ENCODE peak calls at places on chromosomes 7 and 10, in four cellular contexts. D is neural progenitor cell, S is IMR-90, A is adipocyte. B is an unnamed sample. For H3K4me1, the result is how much of the 10 kb centered on the place peaks cover.

GRCh38 chr7:36775061-36775631 is 50.9 kb upstream of the AOAH start:
- DNase-seq in D (no peak), S (no peak), A (no peak), B (no peak)

GRCh38 chr10:116704926-116705325 is 37.4 kb downstream of the HSPA12A start:
- DNase-seq in D (no peak), S (no peak), A (no peak), B (no peak)

GRCh38 chr10:132461103-132461682 is 64.2 kb downstream of the PWWP2B start:
- DNase-seq in D (no peak), S (no peak), A (no peak), B (no peak)

GRCh38 chr10:100009283-100009792 is 409 bp downstream of the DNMBP start:
- DNase-seq in D (no peak), S (no peak), A (peak), B (peak)

GRCh38 chr7:20219446-20220292 is 2.5 kb upstream of the MACC1 start:
- DNase-seq in D (no peak), S (peak), A (peak), B (peak)

GRCh38 chr10:96586419-96587254 is at the start of gene TM9SF3:
- DNase-seq in D (peak), S (peak), A (peak), B (peak)

GRCh38 chr7:29328811-29329210 is 134.2 kb downstream of the CHN2 start:
- DNase-seq in D (no peak), S (no peak), A (peak), B (peak)

GRCh38 chr10:96638696-96639095 is 51.9 kb upstream of the TM9SF3 start:
- DNase-seq in D (no peak), S (no peak), A (no peak), B (no peak)

GRCh38 chr10:4270116-4270515 is 485.1 kb upstream of the KLF6 start:
- DNase-seq in D (no peak), S (peak), A (peak), B (peak)

GRCh38 chr10:45470098-45471012 is 96.3 kb downstream of the ALOX5 start:
- DNase-seq in D (no peak), S (peak), A (peak), B (peak)

GRCh38 chr7:82521906-82522445 is 78.4 kb upstream of the CACNA2D1 start:
- DNase-seq in D (no peak), S (no peak), A (peak), B (peak)

GRCh38 chr7:39746162-39746782 is 122.9 kb downstream of the RALA start:
- DNase-seq in D (peak), S (peak), A (peak), B (peak)

GRCh38 chr7:67484244-67484751 is 487.7 kb downstream of the TYW1 start:
- DNase-seq in D (peak), S (peak), A (peak), B (peak)
- H3K9ac ChIP-seq in D (no peak), S (no peak), A (peak), B (no peak)

DNA sequence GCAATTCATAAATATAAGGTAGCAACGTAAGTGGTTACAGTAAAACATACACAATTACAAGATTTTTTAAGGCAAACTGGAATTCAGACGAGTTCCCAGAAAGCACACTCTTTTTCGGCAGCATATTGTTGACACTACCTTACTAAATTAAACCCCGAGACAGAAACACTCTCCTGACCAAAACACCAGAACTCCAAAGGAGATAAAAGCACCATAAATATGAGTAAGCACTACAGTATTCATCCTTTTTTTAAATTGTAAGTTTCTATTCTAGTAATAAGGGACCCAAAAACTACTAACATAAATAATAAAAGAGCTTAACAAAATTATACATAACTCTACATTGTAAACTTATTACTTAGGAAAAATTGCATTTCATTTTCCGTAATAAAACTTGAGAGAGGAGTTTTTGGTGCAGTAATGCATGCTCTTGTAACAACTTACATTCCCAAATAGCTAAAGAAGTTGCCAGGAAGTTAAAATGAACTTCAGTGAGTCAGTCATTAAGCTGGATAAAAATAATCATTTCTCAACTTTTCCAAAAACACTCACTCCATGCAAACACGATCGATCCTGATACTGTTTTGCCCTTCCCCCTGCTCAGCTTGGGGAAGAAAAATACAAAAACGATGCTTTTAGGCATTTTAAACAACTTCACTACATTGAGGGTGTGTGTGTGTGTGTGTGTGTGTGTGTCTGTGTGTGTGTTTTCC is 2.0 kb downstream of the PIP4K2A start:
- DNase-seq in D (no peak), S (peak), A (peak), B (peak)
- H3K4me1 ChIP-seq in D (under half), S (under half), A (under half), B (under half)

GRCh38 chr7:73521636-73522080 is 435 bp downstream of the BAZ1B start:
- DNase-seq in D (no peak), S (peak), A (peak), B (peak)

GRCh38 chr7:73517241-73517995 is 4.7 kb downstream of the BAZ1B start:
- DNase-seq in D (no peak), S (no peak), A (no peak), B (no peak)

GRCh38 chr7:73520673-73521635 is 1.1 kb downstream of the BAZ1B start:
- DNase-seq in D (peak), S (peak), A (peak), B (peak)

GRCh38 chr7:73519867-73520672 is 2.0 kb downstream of the BAZ1B start:
- DNase-seq in D (peak), S (peak), A (peak), B (no peak)

DNA sequence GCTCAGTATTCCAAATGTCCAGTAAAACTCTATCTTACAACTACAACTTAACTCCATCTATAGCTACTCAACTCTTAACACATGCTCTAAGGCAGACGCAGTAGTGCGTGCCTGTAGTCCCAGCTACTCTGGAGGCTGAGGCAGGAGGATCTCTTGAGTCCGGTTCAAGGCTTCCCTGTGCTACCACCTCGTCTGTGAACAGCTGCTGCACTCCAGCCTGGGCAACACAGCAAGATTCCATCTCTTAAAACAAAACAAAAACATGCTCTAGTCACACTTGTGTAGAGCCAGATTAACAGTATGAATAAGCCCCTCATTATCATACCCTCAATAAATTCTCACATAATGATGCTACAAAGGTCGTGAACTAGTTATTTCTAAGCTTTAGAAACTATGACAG is 3.6 kb downstream of the BAZ1B start:
- DNase-seq in D (no peak), S (no peak), A (no peak), B (no peak)
- H3K9ac ChIP-seq in D (no peak), S (no peak), A (peak), B (no peak)

GRCh38 chr10:32960022-32960421 is 2.0 kb upstream of the ITGB1 start:
- DNase-seq in D (no peak), S (no peak), A (no peak), B (peak)

GRCh38 chr10:32956365-32957197 is 1.4 kb downstream of the ITGB1 start:
- DNase-seq in D (no peak), S (no peak), A (peak), B (no peak)

GRCh38 chr10:32958992-32959703 is 1.1 kb upstream of the ITGB1 start:
- DNase-seq in D (no peak), S (no peak), A (no peak), B (no peak)

GRCh38 chr10:32957341-32958084 is 517 bp downstream of the ITGB1 start:
- DNase-seq in D (peak), S (no peak), A (peak), B (no peak)

GRCh38 chr10:32958085-32958991 is at the start of gene ITGB1:
- DNase-seq in D (peak), S (peak), A (peak), B (peak)
- H3K4me1 ChIP-seq in D (under half), S (under half), A (half or more), B (under half)

GRCh38 chr10:111267673-111268072 is 190.8 kb downstream of the ADRA2A start:
- DNase-seq in D (no peak), S (no peak), A (no peak), B (no peak)
- H3K9ac ChIP-seq in D (no peak), S (no peak), A (no peak), B (no peak)

GRCh38 chr10:110057461-110057860 is 49.7 kb downstream of the ADD3 start:
- DNase-seq in D (no peak), S (no peak), A (peak), B (no peak)
- H3K4me1 ChIP-seq in D (under half), S (under half), A (half or more), B (under half)

GRCh38 chr10:79088176-79088575 is 19.4 kb downstream of the ZMIZ1 start:
- DNase-seq in D (no peak), S (no peak), A (no peak), B (no peak)

GRCh38 chr10:79086822-79087221 is 18.1 kb downstream of the ZMIZ1 start:
- DNase-seq in D (no peak), S (no peak), A (no peak), B (no peak)

GRCh38 chr10:79088613-79089355 is 20.0 kb downstream of the ZMIZ1 start:
- DNase-seq in D (no peak), S (no peak), A (no peak), B (no peak)

GRCh38 chr10:79089579-79090110 is 20.9 kb downstream of the ZMIZ1 start:
- DNase-seq in D (no peak), S (no peak), A (no peak), B (no peak)

DNA sequence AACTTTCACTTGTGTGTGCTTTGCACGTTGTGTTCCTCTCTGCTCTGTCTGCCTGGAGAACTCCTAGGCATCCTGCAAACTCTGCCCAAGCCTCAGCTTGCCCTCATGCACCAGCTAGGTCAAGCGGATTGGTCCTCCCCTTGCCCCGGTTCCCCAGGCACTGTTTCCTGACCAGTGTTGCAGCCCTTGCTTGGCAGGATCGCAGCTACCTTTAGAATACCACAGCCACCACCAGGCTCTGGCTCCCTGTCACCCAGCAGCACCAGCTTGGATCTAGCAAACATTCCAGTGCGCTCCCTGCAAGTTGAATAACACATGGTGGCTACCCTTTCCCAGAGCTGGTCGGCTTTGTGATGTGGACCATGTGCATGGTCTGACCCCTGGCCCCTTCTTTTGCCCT is 19.0 kb downstream of the ZMIZ1 start:
- DNase-seq in D (no peak), S (no peak), A (no peak), B (no peak)
- H3K9ac ChIP-seq in D (no peak), S (no peak), A (no peak), B (no peak)